ENCODE peak calls at places on chromosomes 11 and 22, in nine cellular contexts. U, P, Q, M, R, C, B, I and H are unnamed samples.

GRCh38 chr11:18699848-18700261 is 1.3 kb downstream of the TMEM86A start:
- DNase-seq in U (no peak), P (no peak), Q (no peak), M (no peak), R (no peak), C (peak), B (no peak), I (no peak), H (no peak)

GRCh38 chr11:76023408-76024068 is 182.8 kb downstream of the WNT11 start:
- DNase-seq in U (no peak), P (no peak), Q (no peak), M (no peak), R (no peak), C (no peak), B (no peak), I (peak), H (no peak)

GRCh38 chr11:95308512-95309035 is 77.6 kb upstream of the SESN3 start:
- DNase-seq in U (no peak), P (no peak), Q (no peak), M (no peak), R (no peak), C (no peak), B (no peak), I (no peak), H (no peak)

GRCh38 chr22:46289244-46289891 is 7.3 kb upstream of the GTSE1 start:
- DNase-seq in U (no peak), P (no peak), Q (no peak), M (no peak), R (no peak), C (no peak), B (peak), I (no peak), H (peak)

GRCh38 chr22:36544107-36544620 is 15.2 kb upstream of the EIF3D start:
- DNase-seq in U (peak), P (no peak), Q (peak), M (peak), R (no peak), C (no peak), B (no peak), I (no peak), H (no peak)

GRCh38 chr22:17471901-17472566 is 91.3 kb upstream of the SLC25A18 start:
- DNase-seq in U (no peak), P (no peak), Q (no peak), M (no peak), R (no peak), C (no peak), B (no peak), I (no peak), H (no peak)

GRCh38 chr22:37627091-37627490 is 12.4 kb upstream of the SH3BP1 start:
- DNase-seq in U (no peak), P (no peak), Q (no peak), M (no peak), R (no peak), C (no peak), B (no peak), I (no peak), H (no peak)

GRCh38 chr22:43970037-43970747 is 14.9 kb downstream of the SAMM50 start:
- DNase-seq in U (no peak), P (no peak), Q (no peak), M (no peak), R (no peak), C (no peak), B (no peak), I (no peak), H (no peak)

GRCh38 chr22:28813772-28814518 is 13.6 kb upstream of the XBP1 start:
- DNase-seq in U (no peak), P (peak), Q (no peak), M (no peak), R (no peak), C (peak), B (peak), I (no peak), H (no peak)

GRCh38 chr11:128548655-128549255 is 38.6 kb downstream of the ETS1 start:
- DNase-seq in U (peak), P (peak), Q (no peak), M (no peak), R (no peak), C (peak), B (peak), I (no peak), H (peak)

GRCh38 chr11:125679397-125679796 is 1.2 kb downstream of the ACRV1 start:
- DNase-seq in U (peak), P (no peak), Q (no peak), M (peak), R (no peak), C (no peak), B (no peak), I (no peak), H (no peak)
- TF ChIP-seq CTCF in U (peak), P (no peak), Q (peak), M (peak), R (peak), C (peak), B (no peak), I (peak), H (no peak)

GRCh38 chr11:112958670-112959069 is 2.5 kb upstream of the NCAM1 start:
- DNase-seq in U (no peak), P (no peak), Q (peak), M (peak), R (no peak), C (no peak), B (no peak), I (no peak), H (no peak)
- TF ChIP-seq CTCF in U (no peak), P (no peak), Q (no peak), M (no peak), R (no peak), C (peak), B (no peak), I (no peak), H (no peak)

GRCh38 chr11:5737091-5737490 is 843 bp downstream of the OR56B1 start:
- DNase-seq in U (peak), P (no peak), Q (peak), M (peak), R (peak), C (no peak), B (no peak), I (no peak), H (no peak)

GRCh38 chr11:5736396-5736795 is at the start of gene OR56B1:
- DNase-seq in U (peak), P (no peak), Q (no peak), M (peak), R (no peak), C (no peak), B (no peak), I (no peak), H (no peak)

DNA sequence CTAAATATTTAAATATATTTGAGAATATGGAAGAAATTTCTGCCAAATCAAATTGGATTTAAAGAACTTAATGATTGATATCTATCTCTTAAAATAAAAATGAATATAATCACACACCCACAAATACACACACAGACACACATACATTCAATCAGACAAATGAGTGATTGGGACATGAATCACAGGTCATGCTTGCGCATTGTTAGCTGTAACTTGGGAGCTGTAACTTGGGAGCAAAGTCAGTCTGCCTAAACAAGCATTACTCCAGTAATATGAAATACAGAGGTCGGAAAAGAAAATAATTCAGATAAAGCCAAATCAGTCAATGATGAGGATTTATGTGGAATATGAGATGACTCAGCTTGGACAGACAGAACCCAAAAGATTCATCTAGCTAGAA is 1.4 kb downstream of the OR56B1 start:
- DNase-seq in U (peak), P (no peak), Q (no peak), M (peak), R (no peak), C (no peak), B (no peak), I (no peak), H (no peak)
- TF ChIP-seq CTCF in U (no peak), P (no peak), Q (no peak), M (no peak), R (no peak), C (no peak), B (no peak), I (no peak), H (no peak)

GRCh38 chr11:62622476-62622875 is 690 bp upstream of the B3GAT3 start:
- DNase-seq in U (no peak), P (no peak), Q (no peak), M (no peak), R (no peak), C (no peak), B (no peak), I (no peak), H (no peak)

GRCh38 chr11:62632492-62632891 is 10.7 kb upstream of the B3GAT3 start:
- DNase-seq in U (no peak), P (no peak), Q (no peak), M (no peak), R (no peak), C (no peak), B (no peak), I (no peak), H (no peak)

GRCh38 chr11:62621567-62622470 is at the start of gene B3GAT3:
- DNase-seq in U (peak), P (peak), Q (peak), M (peak), R (peak), C (peak), B (peak), I (peak), H (peak)

DNA sequence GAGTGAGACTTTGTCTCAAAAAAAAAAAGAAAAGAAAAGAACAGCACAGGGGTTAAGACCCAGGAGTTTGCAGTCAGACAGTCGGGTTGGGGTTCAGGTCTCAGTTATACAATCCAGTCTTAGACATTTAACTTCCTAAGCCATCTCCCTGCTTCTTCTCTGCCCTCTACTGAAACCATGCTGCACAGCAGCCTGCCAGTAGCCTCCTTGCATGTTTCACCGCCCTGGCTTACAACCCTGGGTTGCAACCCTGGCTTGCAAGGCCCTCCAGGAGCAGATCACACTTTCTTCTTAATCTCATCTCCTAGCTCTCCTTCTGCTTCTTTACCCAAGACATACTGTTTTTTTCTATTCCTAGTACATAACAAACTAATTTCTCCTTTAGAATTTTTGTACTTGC is 5.9 kb upstream of the B3GAT3 start:
- DNase-seq in U (no peak), P (no peak), Q (no peak), M (no peak), R (no peak), C (no peak), B (no peak), I (no peak), H (no peak)
- TF ChIP-seq CTCF in U (peak), P (no peak), Q (no peak), M (peak), R (no peak), C (peak), B (no peak), I (no peak), H (no peak)

GRCh38 chr11:45211732-45212131 is 65.3 kb downstream of the PRDM11 start:
- DNase-seq in U (no peak), P (no peak), Q (peak), M (no peak), R (no peak), C (no peak), B (no peak), I (no peak), H (no peak)
- TF ChIP-seq CTCF in U (no peak), P (no peak), Q (peak), M (peak), R (no peak), C (no peak), B (no peak), I (no peak), H (no peak)

DNA sequence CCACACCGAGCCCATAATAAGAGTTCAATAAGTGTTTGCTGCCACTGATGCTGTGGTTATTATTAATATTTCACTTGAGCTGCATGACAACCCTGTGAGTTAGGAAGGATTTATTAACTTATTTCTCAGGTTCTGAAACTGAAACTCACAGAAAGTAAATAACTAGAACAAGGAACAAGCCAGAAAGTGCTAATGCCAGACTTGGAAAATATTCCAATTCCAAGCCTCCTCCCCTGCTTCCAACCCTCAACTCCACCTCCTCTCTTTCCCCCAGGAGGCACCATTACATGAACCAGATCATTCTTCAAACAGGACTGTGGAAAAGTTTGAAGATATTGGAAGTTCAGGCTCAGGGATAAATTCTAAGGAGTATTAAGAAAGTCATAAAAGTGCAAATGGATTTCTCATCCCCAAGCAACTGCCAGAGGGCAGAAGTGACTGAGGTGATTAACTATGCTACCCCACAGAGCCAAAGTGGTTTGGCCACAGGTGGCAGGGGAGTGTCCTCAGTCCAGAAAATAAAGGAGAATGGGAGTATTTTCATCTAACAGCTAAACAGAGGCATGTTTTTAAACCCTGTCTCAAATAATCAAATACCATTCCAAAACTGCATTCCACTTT is 3.2 kb upstream of the FJX1 start:
- DNase-seq in U (no peak), P (no peak), Q (no peak), M (peak), R (no peak), C (no peak), B (no peak), I (no peak), H (no peak)
- TF ChIP-seq CTCF in U (no peak), P (no peak), Q (no peak), M (no peak), R (no peak), C (no peak), B (no peak), I (no peak), H (no peak)

DNA sequence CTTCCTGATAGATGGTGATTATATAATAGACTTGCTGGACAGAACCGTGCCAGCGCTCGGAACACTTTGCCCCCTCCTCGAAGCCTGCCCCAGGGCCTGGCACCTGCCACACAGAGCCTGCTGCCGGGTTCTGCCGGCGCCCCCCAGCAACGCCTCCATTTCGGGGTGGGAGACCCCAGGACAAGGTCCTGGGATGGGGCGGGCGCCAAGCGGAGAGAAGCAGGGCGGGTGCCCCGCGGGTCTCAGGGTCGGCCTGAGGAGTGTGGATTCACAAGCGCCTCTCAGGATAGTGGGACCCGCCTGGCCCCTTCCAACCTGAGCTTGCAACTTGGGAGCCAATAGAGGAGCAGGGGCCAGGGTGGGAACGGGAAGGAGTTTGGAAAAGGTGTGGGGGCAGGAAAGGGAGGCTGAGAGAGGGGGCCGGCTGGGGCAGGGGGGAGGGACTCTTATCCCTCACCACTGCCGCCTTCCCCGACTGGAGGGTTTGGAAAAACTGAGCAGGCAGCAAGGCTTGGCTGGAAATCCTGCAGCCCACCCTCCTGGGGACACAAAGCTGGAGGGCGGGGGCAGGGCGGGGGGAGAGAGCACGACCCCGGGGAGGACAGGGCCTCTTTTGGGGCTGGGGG is 3.3 kb upstream of the BCL9L start:
- DNase-seq in U (peak), P (no peak), Q (no peak), M (peak), R (no peak), C (peak), B (peak), I (peak), H (no peak)
- TF ChIP-seq CTCF in U (no peak), P (no peak), Q (no peak), M (peak), R (peak), C (no peak), B (no peak), I (no peak), H (no peak)